ENCODE peak calls at places on chromosome 3, in nine cellular contexts. W, F, N, J, M, I, O, G and C are unnamed samples.

GRCh38 chr3:129984124-129984523 is 9.6 kb downstream of the TRH start:
- DNase-seq in J (peak; percentile 28), N (no peak), M (no peak), I (no peak), O (no peak), W (no peak), F (no peak), G (no peak), C (no peak)

GRCh38 chr3:134649106-134649705 is 1.6 kb downstream of the KY start:
- DNase-seq in I (no peak), W (no peak), O (no peak), G (no peak), J (no peak), F (no peak), N (no peak), M (no peak), C (no peak)

GRCh38 chr3:133136114-133137041 is 98.2 kb downstream of the TMEM108 start:
- DNase-seq in G (peak; percentile 33), M (no peak), W (peak; percentile 78), J (peak; percentile 6), I (no peak), O (no peak), F (no peak), N (no peak), C (no peak)

GRCh38 chr3:196322-197153 is at the start of gene CHL1:
- DNase-seq in J (no peak), W (no peak), G (no peak), M (no peak), N (no peak), F (no peak), O (peak; percentile 36), I (peak; percentile 9), C (peak; percentile 17)

GRCh38 chr3:193772389-193772788 is 179.4 kb downstream of the OPA1 start:
- DNase-seq in O (no peak), F (no peak), W (no peak), M (no peak), J (no peak), N (no peak), I (no peak), G (no peak), C (no peak)

GRCh38 chr3:189947068-189947467 is 173.6 kb downstream of the P3H2 start:
- DNase-seq in G (no peak), I (no peak), O (no peak), M (no peak), J (no peak), N (no peak), F (no peak), W (no peak), C (no peak)

GRCh38 chr3:118436863-118437262 is 597.8 kb downstream of the IGSF11 start:
- DNase-seq in O (no peak), N (no peak), I (no peak), F (no peak), M (no peak), W (no peak), J (no peak), G (no peak), C (no peak)

GRCh38 chr3:138408751-138409161 is 25.7 kb upstream of the ESYT3 start:
- DNase-seq in W (no peak), G (no peak), F (no peak), O (no peak), N (no peak), J (peak; percentile 36), M (no peak), I (no peak), C (no peak)

GRCh38 chr3:66938338-66938963 is 59.7 kb upstream of the KBTBD8 start:
- DNase-seq in N (peak; percentile 73), F (peak; percentile 50), G (peak; percentile 5), M (peak; percentile 32), I (peak; percentile 33), O (peak; percentile 34), W (peak; percentile 67), J (peak; percentile 76), C (peak; percentile 29)

GRCh38 chr3:171251842-171252241 is 208.4 kb downstream of the TNIK start:
- DNase-seq in W (no peak), N (no peak), I (no peak), F (no peak), M (no peak), J (no peak), O (no peak), G (no peak), C (no peak)

GRCh38 chr3:121232309-121233225 is 313.2 kb downstream of the POLQ start:
- DNase-seq in F (no peak), O (no peak), M (no peak), J (no peak), N (no peak), G (no peak), I (peak; percentile 32), W (peak; percentile 22), C (no peak)

GRCh38 chr3:98333989-98334606 is 19.6 kb upstream of the OR5K4 start:
- DNase-seq in O (no peak), N (peak; percentile 46), M (no peak), J (no peak), F (no peak), I (no peak), G (no peak), W (no peak), C (no peak)

GRCh38 chr3:2098398-2099027 is at the start of gene CNTN4:
- DNase-seq in O (peak; percentile 81), J (no peak), F (no peak), M (peak; percentile 76), I (peak; percentile 75), W (peak; percentile 58), N (no peak), G (peak; percentile 8), C (peak; percentile 56)
- TF ChIP-seq CTCF in O (no peak), J (no peak), F (no peak), M (no peak), I (peak; percentile 17), W (no peak), N (no peak), G (no peak), C (no peak)

GRCh38 chr3:148128136-148128535 is 569.6 kb upstream of the AGTR1 start:
- DNase-seq in J (no peak), M (no peak), O (no peak), F (no peak), G (no peak), W (peak; percentile 7), I (no peak), N (no peak), C (no peak)
- TF ChIP-seq CTCF in J (no peak), M (no peak), O (no peak), F (no peak), G (no peak), W (no peak), I (no peak), N (peak; percentile 9), C (no peak)

DNA sequence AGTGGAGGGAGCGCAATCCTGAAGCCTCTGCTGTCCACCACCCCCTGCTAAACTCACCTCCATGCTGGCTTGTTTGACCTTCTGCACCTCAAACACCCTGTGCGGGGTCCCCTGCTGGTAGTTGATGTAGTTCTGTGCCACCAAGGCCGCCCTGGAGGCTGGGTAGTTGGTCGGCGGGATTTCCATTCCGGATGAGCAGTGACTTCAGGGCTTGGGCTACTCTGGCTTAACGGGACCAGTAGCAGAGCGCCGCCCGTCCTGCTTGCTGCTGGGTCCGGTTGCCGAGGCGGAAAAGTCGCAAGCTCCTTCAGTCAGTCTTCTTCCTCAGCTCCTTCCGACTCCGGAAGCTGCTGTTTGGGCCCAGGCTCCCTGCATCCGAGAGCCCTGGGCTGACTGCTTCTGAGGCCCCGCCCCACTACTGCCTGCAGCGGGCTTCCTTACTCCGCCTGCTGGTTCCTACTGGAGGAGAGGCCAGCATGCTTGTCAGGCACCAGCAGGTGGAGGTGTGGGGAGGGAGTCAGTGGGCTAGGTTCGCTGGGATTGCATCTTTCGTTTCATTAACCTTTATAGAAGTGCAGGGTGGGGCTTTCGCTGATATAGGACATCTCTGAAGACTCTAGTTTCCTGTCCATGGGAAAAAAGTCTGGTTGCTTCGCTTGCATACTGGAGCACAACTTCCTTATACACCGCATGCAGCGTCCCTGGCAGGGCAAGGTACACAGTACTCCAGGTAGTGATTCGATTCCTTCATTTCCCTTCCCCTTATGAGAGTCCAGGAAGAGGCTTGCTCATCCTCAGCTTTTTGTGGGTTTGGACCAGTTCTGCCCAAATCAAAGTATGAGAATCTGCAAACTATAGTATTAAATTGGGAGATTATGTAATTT is at the start of gene LXN:
- DNase-seq in O (peak; percentile 83), I (peak; percentile 89), M (peak; percentile 88), F (peak; percentile 89), W (peak; percentile 91), N (peak; percentile 82), J (peak; percentile 92), G (peak; percentile 93), C (peak; percentile 93)
- TF ChIP-seq CTCF in O (peak; percentile 66), I (peak; percentile 70), M (peak; percentile 59), F (peak; percentile 55), W (peak; percentile 61), N (peak; percentile 63), J (peak; percentile 94), G (peak; percentile 61), C (peak; percentile 80)

GRCh38 chr3:49805884-49806701 is 3.0 kb downstream of the INKA1 start:
- DNase-seq in J (peak; percentile 52), I (no peak), W (peak; percentile 61), F (peak; percentile 80), O (no peak), M (no peak), N (peak; percentile 78), G (no peak), C (peak; percentile 57)

GRCh38 chr3:49805367-49805782 is 2.3 kb downstream of the INKA1 start:
- DNase-seq in W (peak; percentile 58), F (peak; percentile 46), O (no peak), N (peak; percentile 86), I (no peak), J (peak; percentile 94), M (no peak), G (no peak), C (no peak)

GRCh38 chr3:49803464-49804140 is 541 bp downstream of the INKA1 start:
- DNase-seq in J (peak; percentile 64), G (peak; percentile 68), F (peak; percentile 51), W (peak; percentile 51), M (no peak), I (peak; percentile 28), N (peak; percentile 58), O (peak; percentile 58), C (peak; percentile 48)

GRCh38 chr3:49802719-49803463 is at the start of gene INKA1:
- DNase-seq in F (peak; percentile 90), N (peak; percentile 93), I (peak; percentile 88), G (peak; percentile 77), O (peak; percentile 93), W (peak; percentile 92), J (peak; percentile 94), M (peak; percentile 92), C (peak; percentile 92)

DNA sequence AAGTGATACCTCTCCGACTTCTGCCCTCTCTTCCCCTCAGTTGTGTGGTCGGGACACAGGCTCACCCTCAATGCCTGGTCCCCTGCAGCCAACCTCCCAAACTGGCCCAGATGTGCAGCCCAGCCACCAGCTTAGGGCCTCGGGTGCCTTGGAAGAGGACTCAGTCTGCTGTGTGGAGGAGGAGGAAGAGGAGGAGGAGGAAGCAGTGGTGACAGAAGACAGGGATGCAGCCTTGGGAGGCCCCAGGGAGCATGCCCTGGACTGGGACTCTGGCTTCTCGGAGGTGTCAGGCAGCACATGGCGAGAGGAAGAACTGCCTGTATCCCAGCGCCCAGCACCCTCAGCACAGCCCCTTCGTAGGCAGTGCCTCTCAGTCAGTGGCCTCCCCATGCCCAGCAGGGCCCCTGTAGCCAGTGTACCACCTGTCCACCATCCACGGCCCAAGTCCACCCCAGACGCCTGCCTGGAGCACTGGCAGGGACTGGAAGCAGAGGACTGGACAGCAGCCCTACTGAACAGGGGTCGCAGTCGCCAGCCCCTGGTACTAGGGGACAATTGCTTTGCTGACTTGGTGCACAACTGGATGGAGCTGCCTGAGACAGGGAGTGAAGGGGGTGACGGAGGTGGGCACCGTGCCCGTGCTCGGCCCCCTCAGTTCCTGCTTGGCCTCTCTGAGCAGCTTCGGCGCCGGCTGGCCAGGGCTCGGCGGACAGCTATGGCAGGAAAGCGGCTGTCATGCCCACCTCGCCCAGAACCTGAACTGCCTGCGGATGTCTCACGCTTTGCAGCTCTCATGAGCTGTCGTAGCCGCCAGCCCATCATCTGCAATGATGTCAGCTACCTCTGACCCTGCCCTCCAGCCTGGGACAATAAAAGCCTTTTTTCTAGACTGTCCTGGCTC is 1.3 kb downstream of the INKA1 start:
- DNase-seq in M (no peak), G (no peak), N (no peak), I (no peak), O (no peak), F (no peak), W (no peak), J (peak; percentile 54), C (no peak)
- TF ChIP-seq CTCF in M (no peak), G (no peak), N (peak; percentile 2), I (no peak), O (no peak), F (no peak), W (no peak), J (no peak), C (no peak)